ENCODE peak calls at places on chromosome 7, in seven cellular contexts. P is SK-N-SH, O is H1, W is K562, L is HCT116, N is GM12878, U is HepG2. I is an unnamed sample.

GRCh38 chr7:38382627-38383026 is 109.2 kb upstream of the TARP start:
- DNase-seq in L (no peak), O (no peak), N (no peak), W (no peak), P (no peak), U (no peak), I (no peak)

GRCh38 chr7:91892821-91893340 is 12.4 kb upstream of the MTERF1 start:
- DNase-seq in W (no peak), N (no peak), U (no peak), L (peak; percentile 21), O (no peak), P (no peak), I (no peak)

GRCh38 chr7:93964813-93965212 is 39.3 kb downstream of the BET1 start:
- DNase-seq in U (no peak), N (no peak), O (no peak), L (no peak), P (peak; percentile 21), W (no peak), I (no peak)

GRCh38 chr7:113267885-113268284 is 149.5 kb upstream of the SMIM30 start:
- DNase-seq in L (no peak), O (no peak), N (no peak), W (no peak), P (no peak), U (no peak), I (no peak)

GRCh38 chr7:21617916-21618390 is 75.1 kb downstream of the DNAH11 start:
- DNase-seq in L (no peak), U (peak; percentile 79), P (no peak), N (no peak), O (no peak), W (no peak), I (no peak)

GRCh38 chr7:31305260-31305659 is 35.3 kb downstream of the NEUROD6 start:
- DNase-seq in L (no peak), O (no peak), U (no peak), P (no peak), N (no peak), W (no peak), I (no peak)

GRCh38 chr7:26369519-26370385 is 78.1 kb downstream of the SNX10 start:
- DNase-seq in P (peak; percentile 65), N (no peak), L (peak; percentile 21), O (no peak), U (peak; percentile 36), W (peak; percentile 64), I (peak; percentile 81)

GRCh38 chr7:22109761-22110160 is 164.1 kb upstream of the CDCA7L start:
- DNase-seq in N (no peak), P (peak; percentile 35), W (peak; percentile 62), U (peak; percentile 65), L (peak; percentile 6), O (peak; percentile 66), I (peak; percentile 66)

GRCh38 chr7:38686888-38687287 is 55.7 kb upstream of the AMPH start:
- DNase-seq in O (no peak), U (no peak), P (no peak), L (no peak), N (no peak), W (no peak), I (no peak)

GRCh38 chr7:35975851-35976454 is 175.1 kb downstream of the SEPTIN7 start:
- DNase-seq in L (peak; percentile 79), P (peak; percentile 72), O (no peak), U (peak; percentile 68), N (peak; percentile 25), W (peak; percentile 38), I (peak; percentile 86)

GRCh38 chr7:30932562-30932961 is 20.9 kb downstream of the AQP1 start:
- DNase-seq in L (no peak), U (no peak), P (peak; percentile 17), W (peak; percentile 7), N (no peak), O (no peak), I (no peak)

GRCh38 chr7:151349507-151349853 is 7.9 kb downstream of the NUB1 start:
- DNase-seq in O (no peak), L (no peak), P (no peak), N (no peak), W (peak; percentile 44), U (no peak), I (no peak)

GRCh38 chr7:155431231-155431630 is 26.7 kb upstream of the EN2 start:
- DNase-seq in O (no peak), U (no peak), P (no peak), L (no peak), W (no peak), N (no peak), I (no peak)

GRCh38 chr7:41629711-41630111 is 73.2 kb downstream of the INHBA start:
- DNase-seq in L (no peak), N (no peak), U (no peak), O (no peak), W (no peak), P (no peak), I (no peak)

GRCh38 chr7:47685712-47686376 is 103.9 kb upstream of the TNS3 start:
- DNase-seq in W (no peak), P (no peak), O (no peak), L (no peak), U (no peak), N (no peak), I (no peak)

GRCh38 chr7:51324206-51324884 is 7.7 kb upstream of the COBL start:
- DNase-seq in U (no peak), L (no peak), O (peak; percentile 37), N (no peak), P (no peak), W (no peak), I (no peak)

GRCh38 chr7:116912269-116912909 is 40.9 kb upstream of the ST7 start:
- DNase-seq in U (no peak), O (no peak), N (no peak), P (no peak), W (no peak), L (no peak), I (no peak)

GRCh38 chr7:9776900-9777299 is 1196.8 kb upstream of the PHF14 start:
- DNase-seq in U (no peak), O (no peak), N (no peak), P (no peak), L (no peak), W (no peak), I (no peak)

GRCh38 chr7:20310963-20311742 is 19.5 kb upstream of the ITGB8 start:
- DNase-seq in N (peak; percentile 61), U (peak; percentile 25), W (no peak), P (no peak), L (peak; percentile 38), O (no peak), I (peak; percentile 35)

GRCh38 chr7:138299046-138299445 is 161.0 kb upstream of the TRIM24 start:
- DNase-seq in W (no peak), U (no peak), O (no peak), N (no peak), P (no peak), L (no peak), I (no peak)

GRCh38 chr7:16594061-16594460 is 51.5 kb downstream of the ANKMY2 start:
- DNase-seq in O (no peak), U (no peak), W (no peak), P (no peak), L (no peak), N (no peak), I (no peak)

GRCh38 chr7:23471090-23471859 is 984 bp upstream of the IGF2BP3 start:
- DNase-seq in O (peak; percentile 89), N (no peak), U (peak; percentile 83), W (peak; percentile 82), P (peak; percentile 93), L (peak; percentile 72), I (no peak)

DNA sequence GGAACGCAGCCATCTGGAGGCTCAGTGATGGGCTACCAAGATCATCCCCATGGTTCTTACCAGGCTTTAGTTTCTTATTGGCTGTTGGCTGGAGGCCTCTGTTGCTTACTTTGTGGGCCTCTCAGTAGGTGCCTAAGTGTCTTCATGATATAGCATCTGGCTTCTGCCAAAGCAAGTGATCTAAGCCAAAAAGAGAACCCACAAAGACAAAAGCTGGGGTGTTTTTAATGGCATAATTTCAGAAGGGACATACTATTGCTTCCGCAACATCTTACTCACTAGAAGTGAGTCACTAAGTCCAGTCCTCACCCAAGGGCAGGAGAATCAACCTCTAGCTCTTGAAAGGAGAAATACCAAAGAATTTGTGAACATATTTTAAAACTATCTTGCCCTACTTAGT is 132.0 kb upstream of the MDFIC start:
- DNase-seq in O (no peak), U (no peak), W (no peak), L (no peak), P (no peak), N (no peak), I (no peak)
- TF ChIP-seq JUND in O (no peak), U (no peak), W (no peak), L (no peak), P (no peak), N (no peak), I (no peak)

DNA sequence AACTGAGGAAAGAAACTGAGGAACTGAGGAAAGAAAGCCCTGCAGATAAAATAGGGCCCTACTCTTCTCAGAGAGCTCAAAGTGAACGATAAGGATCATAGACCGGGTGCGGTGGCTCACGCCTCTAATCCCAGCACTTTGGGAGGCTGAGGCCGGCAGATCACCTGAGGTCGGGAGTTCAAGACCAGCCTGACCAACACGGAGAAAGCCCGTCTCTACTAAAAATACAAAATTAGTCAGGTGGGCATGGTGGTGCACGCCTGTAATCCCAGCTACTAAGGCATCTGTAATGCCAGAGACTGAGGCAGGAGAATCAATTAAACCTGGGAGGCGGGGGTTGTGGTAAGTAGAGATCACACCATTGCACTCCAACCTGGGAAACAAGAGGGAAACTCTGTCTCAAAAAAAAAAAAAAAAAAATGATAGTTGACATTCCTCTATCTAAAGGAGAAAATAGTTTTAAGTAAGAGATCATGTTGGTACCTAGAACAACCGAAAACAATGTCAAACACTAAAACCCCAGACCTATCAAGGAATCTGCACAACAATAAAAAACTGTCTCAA is 2.5 kb downstream of the MKRN1 start:
- DNase-seq in P (no peak), O (no peak), L (no peak), W (peak; percentile 48), U (no peak), N (no peak), I (no peak)
- TF ChIP-seq JUND in P (no peak), O (no peak), L (no peak), W (no peak), U (no peak), N (no peak), I (no peak)

DNA sequence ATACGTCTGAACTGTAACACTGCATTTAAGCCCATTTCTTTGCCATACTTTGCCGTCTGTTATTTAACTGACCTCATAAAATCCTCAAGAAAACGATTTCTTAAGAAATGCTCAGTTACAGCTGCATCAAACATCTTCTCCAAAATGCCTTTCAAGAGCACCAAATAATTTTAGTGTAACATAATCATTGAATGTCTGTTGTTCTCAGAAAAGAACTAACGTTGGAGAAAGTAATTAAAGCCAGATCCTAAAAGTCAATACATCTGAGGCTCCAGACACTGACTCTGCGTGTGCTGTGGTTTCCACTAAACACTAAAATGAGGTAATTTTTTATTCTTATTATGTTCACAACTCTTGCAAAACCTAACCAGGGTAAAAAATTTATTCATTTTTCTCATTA is 63.7 kb upstream of the LRRC17 start:
- DNase-seq in N (no peak), L (no peak), P (no peak), W (no peak), U (no peak), O (no peak), I (no peak)
- TF ChIP-seq JUND in N (no peak), L (no peak), P (no peak), W (no peak), U (no peak), O (no peak), I (no peak)

GRCh38 chr7:141513720-141514119 is 37.5 kb upstream of the AGK start:
- DNase-seq in P (no peak), L (no peak), N (no peak), O (no peak), U (no peak), W (no peak), I (no peak)

GRCh38 chr7:141512597-141512996 is 38.6 kb upstream of the AGK start:
- DNase-seq in L (no peak), U (no peak), P (no peak), W (no peak), O (no peak), N (no peak), I (no peak)

GRCh38 chr7:141511370-141512335 is 39.6 kb upstream of the AGK start:
- DNase-seq in N (no peak), P (no peak), U (no peak), O (peak; percentile 80), L (no peak), W (no peak), I (no peak)
- TF ChIP-seq JUND in N (no peak), P (no peak), U (no peak), O (no peak), L (no peak), W (no peak), I (no peak)